ENCODE peak calls at places on chromosome 3, in four cellular contexts. Q is pancreas, O is MM.1S, P is fibroblast of the conjunctiva. J is an unnamed sample.

GRCh38 chr3:56612146-56612545 is 55.2 kb downstream of the CCDC66 start:
- DNase-seq in Q (no peak), O (no peak), P (no peak), J (no peak)

GRCh38 chr3:87088984-87089841 is 98.3 kb upstream of the VGLL3 start:
- DNase-seq in Q (peak), O (no peak), P (peak), J (peak)

GRCh38 chr3:156396851-156397250 is 158.1 kb downstream of the SSR3 start:
- DNase-seq in Q (no peak), O (no peak), P (no peak), J (no peak)

GRCh38 chr3:63656791-63657190 is 4.3 kb downstream of the SNTN start:
- DNase-seq in Q (no peak), O (no peak), P (peak), J (peak)

GRCh38 chr3:173660645-173661299 is 263.2 kb downstream of the NLGN1 start:
- DNase-seq in Q (no peak), O (no peak), P (no peak), J (no peak)

GRCh38 chr3:192915724-192916123 is 1.9 kb downstream of the MB21D2 start:
- DNase-seq in Q (no peak), O (no peak), P (no peak), J (no peak)

GRCh38 chr3:39762537-39762936 is 46.9 kb upstream of the MYRIP start:
- DNase-seq in Q (no peak), O (no peak), P (no peak), J (no peak)

GRCh38 chr3:192170031-192170430 is 557.3 kb downstream of the FGF12 start:
- DNase-seq in Q (no peak), O (no peak), P (no peak), J (no peak)

GRCh38 chr3:167732313-167733065 is 2.2 kb downstream of the PDCD10 start:
- DNase-seq in Q (no peak), O (no peak), P (no peak), J (no peak)

GRCh38 chr3:175041369-175041768 is 182.2 kb downstream of the NAALADL2 start:
- DNase-seq in Q (no peak), O (no peak), P (no peak), J (peak)

GRCh38 chr3:57756528-57757401 is 656 bp downstream of the SLMAP start:
- DNase-seq in Q (peak), O (peak), P (peak), J (no peak)

GRCh38 chr3:169812844-169813677 is at the start of the genes LRRC34 and LRRIQ4:
- DNase-seq in Q (peak), O (peak), P (peak), J (peak)

GRCh38 chr3:45684327-45684892 is 4.8 kb upstream of the SACM1L start:
- DNase-seq in Q (no peak), O (no peak), P (no peak), J (no peak)

GRCh38 chr3:106010829-106011228 is 142.0 kb upstream of the CBLB start:
- DNase-seq in Q (no peak), O (no peak), P (no peak), J (no peak)

GRCh38 chr3:88572450-88572849 is 422.7 kb downstream of the C3orf38 start:
- DNase-seq in Q (no peak), O (no peak), P (no peak), J (no peak)

GRCh38 chr3:40381904-40382616 is 4.9 kb upstream of the ENTPD3 start:
- DNase-seq in Q (no peak), O (no peak), P (no peak), J (no peak)

GRCh38 chr3:119600732-119601131 is 3.0 kb downstream of the PLA1A start:
- DNase-seq in Q (no peak), O (no peak), P (no peak), J (no peak)

GRCh38 chr3:105518806-105519418 is 152.2 kb downstream of the ALCAM start:
- DNase-seq in Q (no peak), O (peak), P (peak), J (no peak)

GRCh38 chr3:152638707-152639450 is 196.1 kb upstream of the P2RY1 start:
- DNase-seq in Q (no peak), O (no peak), P (peak), J (peak)

GRCh38 chr3:24360946-24361345 is 133.7 kb downstream of the THRB start:
- DNase-seq in Q (no peak), O (no peak), P (no peak), J (no peak)

GRCh38 chr3:140203510-140203909 is 268.5 kb downstream of the CLSTN2 start:
- DNase-seq in Q (no peak), O (no peak), P (no peak), J (no peak)

GRCh38 chr3:184017672-184018423 is at the start of gene ABCC5:
- DNase-seq in Q (peak), O (peak), P (peak), J (peak)

GRCh38 chr3:9201278-9201677 is 48.2 kb downstream of the SRGAP3 start:
- DNase-seq in Q (no peak), O (no peak), P (peak), J (no peak)

GRCh38 chr3:126365351-126366274 is 8.4 kb upstream of the KLF15 start:
- DNase-seq in Q (peak), O (peak), P (no peak), J (no peak)

GRCh38 chr3:74663178-74663577 is 48.7 kb upstream of the CNTN3 start:
- DNase-seq in Q (no peak), O (no peak), P (no peak), J (no peak)

GRCh38 chr3:95312650-95313049 is 1249.8 kb downstream of the NSUN3 start:
- DNase-seq in Q (no peak), O (no peak), P (no peak), J (no peak)

GRCh38 chr3:151795276-151795675 is 18.6 kb upstream of the AADAC start:
- DNase-seq in Q (no peak), O (no peak), P (peak), J (peak)

GRCh38 chr3:157119369-157119951 is 40.5 kb downstream of the CCNL1 start:
- DNase-seq in Q (no peak), O (no peak), P (no peak), J (no peak)

GRCh38 chr3:41819200-41819599 is 142.7 kb downstream of the ULK4 start:
- DNase-seq in Q (no peak), O (no peak), P (no peak), J (no peak)

J was measured in skeletal muscle cell.